ENCODE peak calls at places on chromosomes 4 and X, in nine cellular contexts. Q, H, U, I, L, R, E, W and C are unnamed samples.

GRCh38 chr4:86496094-86497060 is 97.7 kb upstream of the PTPN13 start:
- DNase-seq in Q (no peak), H (peak), U (peak), I (peak), L (no peak), R (peak), E (no peak), W (no peak), C (peak)

GRCh38 chrX:16882188-16882587 is 12.0 kb upstream of the RBBP7 start:
- DNase-seq in Q (no peak), H (peak), U (peak), I (peak), L (no peak), R (no peak), E (no peak), W (peak), C (peak)

GRCh38 chr4:182537031-182537617 is 293.9 kb downstream of the TENM3 start:
- DNase-seq in Q (no peak), H (no peak), U (no peak), I (no peak), L (no peak), R (no peak), E (no peak), W (no peak), C (no peak)

GRCh38 chrX:1472975-1473374 is 20.3 kb upstream of the ASMTL start:
- DNase-seq in Q (no peak), H (no peak), U (no peak), I (no peak), L (no peak), R (no peak), E (no peak), W (no peak), C (no peak)

GRCh38 chrX:17046478-17047097 is 100.1 kb downstream of the REPS2 start:
- DNase-seq in Q (peak), H (peak), U (peak), I (peak), L (peak), R (peak), E (peak), W (peak), C (peak)

GRCh38 chr4:83221897-83222441 is 62.6 kb downstream of the COQ2 start:
- DNase-seq in Q (no peak), H (peak), U (no peak), I (no peak), L (no peak), R (no peak), E (no peak), W (no peak), C (peak)

GRCh38 chr4:94530073-94530472 is 78.3 kb downstream of the PDLIM5 start:
- DNase-seq in Q (no peak), H (no peak), U (no peak), I (no peak), L (no peak), R (no peak), E (peak), W (no peak), C (no peak)

GRCh38 chr4:128782875-128783614 is 26.5 kb upstream of the JADE1 start:
- DNase-seq in Q (no peak), H (no peak), U (no peak), I (no peak), L (no peak), R (no peak), E (no peak), W (no peak), C (no peak)

GRCh38 chr4:56981795-56982201 is 3.1 kb downstream of the POLR2B start:
- DNase-seq in Q (no peak), H (no peak), U (no peak), I (no peak), L (no peak), R (no peak), E (no peak), W (no peak), C (no peak)

GRCh38 chr4:102585329-102585728 is 84.2 kb downstream of the NFKB1 start:
- DNase-seq in Q (no peak), H (peak), U (no peak), I (no peak), L (no peak), R (no peak), E (no peak), W (no peak), C (no peak)

GRCh38 chr4:176838611-176839411 is 46.1 kb upstream of the VEGFC start:
- DNase-seq in Q (no peak), H (no peak), U (no peak), I (no peak), L (no peak), R (no peak), E (no peak), W (no peak), C (no peak)

GRCh38 chr4:163505374-163505773 is 10.9 kb downstream of the TMA16 start:
- DNase-seq in Q (no peak), H (no peak), U (no peak), I (no peak), L (no peak), R (no peak), E (no peak), W (no peak), C (no peak)

GRCh38 chrX:107610667-107611066 is 17.6 kb upstream of the PRPS1 start:
- DNase-seq in Q (no peak), H (no peak), U (no peak), I (no peak), L (no peak), R (no peak), E (no peak), W (no peak), C (no peak)

GRCh38 chr4:137363496-137363895 is 168.8 kb downstream of the PCDH18 start:
- DNase-seq in Q (no peak), H (no peak), U (no peak), I (no peak), L (no peak), R (no peak), E (no peak), W (no peak), C (no peak)

GRCh38 chr4:166435449-166435848 is 562.4 kb downstream of the TLL1 start:
- DNase-seq in Q (no peak), H (no peak), U (no peak), I (no peak), L (no peak), R (no peak), E (no peak), W (no peak), C (no peak)

GRCh38 chr4:106982711-106983211 is 53.4 kb downstream of the DKK2 start:
- DNase-seq in Q (no peak), H (no peak), U (no peak), I (no peak), L (no peak), R (no peak), E (no peak), W (no peak), C (no peak)

GRCh38 chrX:72282302-72282701 is 5.3 kb upstream of the RPS4X start:
- DNase-seq in Q (no peak), H (no peak), U (no peak), I (no peak), L (no peak), R (no peak), E (no peak), W (no peak), C (no peak)

GRCh38 chr4:143084566-143084965 is 100.2 kb upstream of the USP38 start:
- DNase-seq in Q (no peak), H (no peak), U (no peak), I (no peak), L (no peak), R (no peak), E (no peak), W (no peak), C (no peak)

GRCh38 chr4:189162073-189162789 is 778.4 kb upstream of the FRG1 start:
- DNase-seq in Q (no peak), H (no peak), U (peak), I (no peak), L (no peak), R (no peak), E (no peak), W (no peak), C (no peak)

GRCh38 chr4:9758641-9759317 is 22.7 kb upstream of the DRD5 start:
- DNase-seq in Q (no peak), H (no peak), U (peak), I (no peak), L (no peak), R (no peak), E (no peak), W (no peak), C (no peak)

GRCh38 chr4:146567396-146567795 is 45.7 kb upstream of the SLC10A7 start:
- DNase-seq in Q (no peak), H (no peak), U (no peak), I (no peak), L (no peak), R (no peak), E (no peak), W (no peak), C (no peak)

GRCh38 chrX:106698693-106699092 is 27.8 kb upstream of the RNF128 start:
- DNase-seq in Q (no peak), H (no peak), U (no peak), I (no peak), L (no peak), R (no peak), E (no peak), W (no peak), C (no peak)

GRCh38 chrX:28312965-28313364 is 274.3 kb upstream of the IL1RAPL1 start:
- DNase-seq in Q (no peak), H (no peak), U (no peak), I (no peak), L (no peak), R (no peak), E (no peak), W (no peak), C (no peak)

GRCh38 chr4:40971346-40971745 is 221.6 kb downstream of the NSUN7 start:
- DNase-seq in Q (no peak), H (no peak), U (no peak), I (no peak), L (no peak), R (no peak), E (no peak), W (no peak), C (no peak)

GRCh38 chrX:26915064-26915463 is 548.1 kb downstream of the PPP4R3C start:
- DNase-seq in Q (no peak), H (no peak), U (no peak), I (no peak), L (no peak), R (no peak), E (no peak), W (no peak), C (no peak)